ENCODE peak calls at places on chromosomes 13 and 19, in four cellular contexts. U is HepG2, R is K562, V is SK-N-SH. O is an unnamed sample.

GRCh38 chr19:9309974-9310446 is 372 bp upstream of the ZNF699 start:
- DNase-seq in U (no peak), R (peak; percentile 90), V (peak; percentile 92), O (peak; percentile 91)

GRCh38 chr13:26663801-26664200 is 96.8 kb downstream of the GPR12 start:
- DNase-seq in U (no peak), R (no peak), V (no peak), O (no peak)

GRCh38 chr13:108962652-108963051 is 333.2 kb downstream of the MYO16 start:
- DNase-seq in U (no peak), R (no peak), V (peak; percentile 37), O (no peak)

GRCh38 chr13:41004875-41005693 is 14.0 kb downstream of the ELF1 start:
- DNase-seq in U (no peak), R (no peak), V (no peak), O (no peak)

GRCh38 chr13:109131698-109132257 is 502.4 kb downstream of the MYO16 start:
- DNase-seq in U (no peak), R (no peak), V (no peak), O (no peak)

GRCh38 chr19:35476149-35476548 is 14.1 kb downstream of the KRTDAP start:
- DNase-seq in U (no peak), R (peak; percentile 71), V (no peak), O (peak; percentile 16)

GRCh38 chr19:24140099-24140498 is 53.1 kb downstream of the ZNF254 start:
- DNase-seq in U (peak; percentile 92), R (no peak), V (no peak), O (no peak)

GRCh38 chr19:40921005-40921897 is 39.2 kb upstream of the CYP2A7 start:
- DNase-seq in U (peak; percentile 83), R (no peak), V (no peak), O (peak; percentile 74)

GRCh38 chr13:36217456-36217855 is 3.1 kb upstream of the SOHLH2 start:
- DNase-seq in U (no peak), R (no peak), V (no peak), O (no peak)

GRCh38 chr13:40161931-40162330 is 504.5 kb downstream of the FOXO1 start:
- DNase-seq in U (no peak), R (no peak), V (no peak), O (no peak)

GRCh38 chr19:55635334-55635717 is 5.5 kb upstream of the ZNF580 start:
- DNase-seq in U (no peak), R (no peak), V (no peak), O (no peak)

GRCh38 chr19:35755550-35756371 is 1.1 kb downstream of the HSPB6 start:
- DNase-seq in U (no peak), R (no peak), V (no peak), O (no peak)

GRCh38 chr19:1627194-1627593 is 21.9 kb upstream of the UQCR11 start:
- DNase-seq in U (no peak), R (no peak), V (no peak), O (no peak)

GRCh38 chr13:76286178-76286577 is 600.0 kb downstream of the KCTD12 start:
- DNase-seq in U (no peak), R (no peak), V (no peak), O (no peak)

GRCh38 chr13:111909971-111910671 is 156.8 kb upstream of the SOX1 start:
- DNase-seq in U (no peak), R (no peak), V (no peak), O (no peak)

GRCh38 chr19:47853003-47853402 is 6.0 kb upstream of the TPRX2 start:
- DNase-seq in U (no peak), R (no peak), V (no peak), O (no peak)

GRCh38 chr19:5219551-5220304 is 120.9 kb downstream of the PTPRS start:
- DNase-seq in U (no peak), R (no peak), V (no peak), O (no peak)

DNA sequence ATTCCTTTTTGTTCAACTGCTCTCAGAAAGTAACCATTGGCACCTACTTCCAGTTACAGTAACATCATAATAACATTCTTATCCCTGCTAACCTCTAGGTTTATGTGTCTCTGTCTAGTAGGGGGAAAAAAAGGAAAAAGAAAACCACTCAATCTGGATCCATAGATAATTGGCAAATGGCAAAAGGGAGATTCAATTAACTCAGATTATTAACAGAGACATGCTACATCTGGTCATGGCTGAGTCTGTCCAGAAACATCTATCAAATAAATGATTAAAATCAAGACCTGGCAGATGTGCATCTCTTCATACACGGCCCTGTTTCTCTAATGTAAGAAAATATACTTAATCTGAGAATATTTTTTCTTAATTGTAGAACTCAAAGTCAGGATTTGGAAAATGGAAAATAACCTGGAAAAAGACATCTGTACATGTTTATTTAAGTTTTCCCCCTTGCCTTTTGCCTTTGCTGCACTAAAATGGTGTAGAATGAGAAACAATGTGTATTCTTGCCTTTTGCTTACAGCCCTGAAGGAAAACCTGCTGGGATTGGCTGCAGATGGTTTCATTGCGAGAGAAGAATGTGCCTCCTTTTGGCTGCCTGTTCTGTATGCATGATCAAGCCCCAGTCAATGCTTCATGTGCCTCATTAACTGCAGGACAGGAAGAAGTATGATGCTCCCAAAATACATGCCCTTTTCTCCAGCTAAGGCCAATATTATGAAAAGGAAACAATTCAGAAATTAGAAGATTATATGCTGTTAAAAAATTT is 921.6 kb upstream of the PCDH20 start:
- DNase-seq in U (no peak), R (no peak), V (peak; percentile 72), O (no peak)
- TF ChIP-seq SIN3A in U (no peak), R (no peak), V (no peak), O (no peak)

GRCh38 chr19:33231511-33231910 is 5.9 kb upstream of the SLC7A10 start:
- DNase-seq in U (no peak), R (no peak), V (no peak), O (no peak)
- TF ChIP-seq ZBTB33 in U (no peak), R (no peak), V (no peak), O (no peak)

DNA sequence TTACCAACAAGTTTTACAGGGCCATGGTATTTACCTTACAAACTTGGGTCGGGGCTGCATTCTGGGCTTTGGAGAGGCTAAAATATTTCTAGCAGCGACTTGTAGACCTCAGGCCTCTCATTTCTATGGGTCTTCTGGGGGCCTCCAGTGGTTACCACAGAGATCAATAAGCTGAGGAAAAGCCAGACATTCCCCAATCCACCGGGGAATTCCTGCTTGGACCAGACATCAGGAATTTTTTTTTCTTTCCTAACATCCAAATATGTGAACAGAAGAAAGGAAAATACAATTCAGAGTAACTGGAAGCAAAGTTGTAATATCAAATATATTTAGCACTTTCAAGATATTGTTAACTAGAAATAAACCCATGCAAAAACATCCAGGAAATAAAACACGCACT is 1.5 kb downstream of the DZIP1 start:
- DNase-seq in U (no peak), R (no peak), V (peak; percentile 17), O (no peak)
- TF ChIP-seq SIN3A in U (no peak), R (no peak), V (no peak), O (no peak)

GRCh38 chr13:42477588-42478190 is 96.3 kb upstream of the TNFSF11 start:
- DNase-seq in U (no peak), R (no peak), V (no peak), O (no peak)
- TF ChIP-seq ZBTB33 in U (no peak), R (no peak), V (no peak), O (no peak)

GRCh38 chr13:84648069-84648640 is 765.9 kb upstream of the SLITRK1 start:
- DNase-seq in U (no peak), R (no peak), V (no peak), O (no peak)

GRCh38 chr13:84654654-84655244 is 772.5 kb upstream of the SLITRK1 start:
- DNase-seq in U (no peak), R (no peak), V (no peak), O (no peak)

GRCh38 chr13:84653915-84654534 is 771.8 kb upstream of the SLITRK1 start:
- DNase-seq in U (no peak), R (no peak), V (no peak), O (no peak)

GRCh38 chr13:84649853-84650252 is 767.6 kb upstream of the SLITRK1 start:
- DNase-seq in U (no peak), R (no peak), V (no peak), O (no peak)

DNA sequence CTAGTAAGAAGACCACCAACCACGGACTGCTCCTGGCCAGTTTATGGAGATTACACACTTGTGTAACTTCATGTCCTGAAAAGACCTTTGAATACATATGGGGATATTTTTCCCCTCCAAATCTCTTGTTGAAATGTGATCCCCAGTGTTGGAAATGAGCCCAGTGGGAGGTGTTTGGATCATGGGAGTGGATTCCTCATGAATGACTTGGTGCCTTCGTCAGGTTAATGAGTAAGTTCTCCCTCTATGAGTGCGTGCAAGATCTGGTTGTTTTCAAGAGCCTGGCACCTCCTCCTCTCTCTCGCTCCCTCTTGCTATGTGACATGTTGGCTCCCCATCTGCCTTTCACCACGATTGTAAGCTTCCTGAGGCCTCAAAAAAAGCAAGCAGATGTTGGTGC is 769.0 kb upstream of the SLITRK1 start:
- DNase-seq in U (peak; percentile 33), R (no peak), V (no peak), O (no peak)
- TF ChIP-seq SIN3A in U (no peak), R (no peak), V (no peak), O (no peak)

DNA sequence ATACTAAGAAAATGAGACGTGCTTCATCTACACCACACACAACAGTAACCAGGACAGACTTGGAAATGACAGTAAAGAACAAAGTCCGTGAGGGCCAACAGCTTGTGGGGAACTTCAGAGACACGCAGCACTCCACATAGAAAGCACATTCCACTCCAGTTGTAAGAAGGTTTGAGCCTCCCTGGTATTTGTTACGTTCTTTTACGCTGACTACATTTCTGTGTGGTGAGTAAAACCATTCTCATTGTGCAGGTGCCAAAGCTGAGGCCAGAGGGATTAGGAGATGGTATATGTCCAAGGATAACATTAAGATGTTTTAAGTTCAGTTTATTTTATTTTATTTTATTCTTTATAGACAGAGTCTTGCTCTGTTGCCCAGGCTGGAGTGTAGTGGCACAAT is 1189.9 kb downstream of the UQCRFS1 start:
- DNase-seq in U (no peak), R (no peak), V (no peak), O (no peak)
- TF ChIP-seq ZBTB33 in U (no peak), R (no peak), V (no peak), O (no peak)

GRCh38 chr13:23901365-23901764 is 4.1 kb upstream of the C1QTNF9B start:
- DNase-seq in U (no peak), R (no peak), V (no peak), O (no peak)
- TF ChIP-seq SIN3A in U (no peak), R (no peak), V (no peak), O (no peak)

GRCh38 chr13:103878891-103879605 is 812.8 kb upstream of the SLC10A2 start:
- DNase-seq in U (no peak), R (no peak), V (no peak), O (no peak)

GRCh38 chr13:103884139-103884723 is 818.0 kb upstream of the SLC10A2 start:
- DNase-seq in U (peak; percentile 4), R (no peak), V (no peak), O (no peak)

GRCh38 chr13:103883698-103884097 is 817.5 kb upstream of the SLC10A2 start:
- DNase-seq in U (no peak), R (no peak), V (no peak), O (no peak)

GRCh38 chr13:103883152-103883551 is 816.9 kb upstream of the SLC10A2 start:
- DNase-seq in U (peak; percentile 81), R (no peak), V (peak; percentile 56), O (peak; percentile 90)
- TF ChIP-seq ZBTB33 in U (no peak), R (no peak), V (no peak), O (no peak)

O was measured in HCT116.